ENCODE peak calls at places on chromosome 6, in five cellular contexts. K, L, B, D and G are unnamed samples.
A peak's percentile ranks its signal among the peaks of the same experiment; 100 is the strongest.

GRCh38 chr6:66948106-66948505 is 1241.1 kb upstream of the EYS start:
- DNase-seq in B (no peak), K (no peak), L (peak; percentile 48), D (no peak), G (no peak)

GRCh38 chr6:4180653-4181255 is 45.4 kb upstream of the ECI2 start:
- DNase-seq in L (peak; percentile 50), K (no peak), B (no peak), D (no peak), G (no peak)

GRCh38 chr6:169490830-169491229 is 211.0 kb downstream of the WDR27 start:
- DNase-seq in K (no peak), D (no peak), L (no peak), B (no peak), G (no peak)

GRCh38 chr6:168157272-168158007 is 78.4 kb upstream of the FRMD1 start:
- DNase-seq in L (peak; percentile 51), K (no peak), D (peak; percentile 68), B (no peak), G (no peak)

GRCh38 chr6:143271024-143271423 is 179.5 kb downstream of the ADAT2 start:
- DNase-seq in K (no peak), D (no peak), B (no peak), L (peak; percentile 86), G (peak; percentile 27)

GRCh38 chr6:131275273-131275672 is 140.0 kb downstream of the AKAP7 start:
- DNase-seq in D (no peak), L (no peak), B (no peak), K (no peak), G (no peak)

GRCh38 chr6:37025621-37026466 is 20.4 kb downstream of the FGD2 start:
- DNase-seq in B (no peak), D (no peak), K (no peak), L (no peak), G (no peak)

GRCh38 chr6:163384510-163384909 is 30.0 kb upstream of the QKI start:
- DNase-seq in D (no peak), B (no peak), K (peak; percentile 59), L (no peak), G (no peak)

GRCh38 chr6:15322781-15323536 is 77.1 kb downstream of the JARID2 start:
- DNase-seq in D (no peak), K (no peak), B (no peak), L (peak; percentile 51), G (no peak)

GRCh38 chr6:26223677-26224546 is 136.7 kb downstream of the HFE start:
- DNase-seq in L (peak; percentile 98), K (no peak), D (no peak), B (no peak), G (peak; percentile 62)

GRCh38 chr6:112886415-112886814 is 539.3 kb downstream of the RFPL4B start:
- DNase-seq in L (no peak), K (no peak), D (no peak), B (no peak), G (no peak)

GRCh38 chr6:73006161-73006560 is 219.1 kb downstream of the KHDC1L start:
- DNase-seq in K (no peak), L (peak; percentile 35), B (no peak), D (no peak), G (no peak)

GRCh38 chr6:124056884-124057283 is 253.2 kb downstream of the NKAIN2 start:
- DNase-seq in B (no peak), L (no peak), K (no peak), D (peak; percentile 86), G (no peak)

GRCh38 chr6:3848380-3848779 is 793 bp upstream of the FAM50B start:
- DNase-seq in K (no peak), B (no peak), L (no peak), D (no peak), G (no peak)

GRCh38 chr6:97133071-97133470 is 149.9 kb downstream of the MMS22L start:
- DNase-seq in L (no peak), K (no peak), B (no peak), D (peak; percentile 0), G (no peak)

GRCh38 chr6:165617528-165617927 is 45.5 kb downstream of the PDE10A start:
- DNase-seq in K (no peak), B (no peak), D (no peak), L (no peak), G (no peak)

GRCh38 chr6:43669050-43669921 is 18.3 kb downstream of the MRPS18A start:
- DNase-seq in B (peak; percentile 33), K (no peak), D (no peak), L (peak; percentile 23), G (peak; percentile 73)

GRCh38 chr6:89669002-89669401 is 30.5 kb upstream of the LYRM2 start:
- DNase-seq in B (no peak), D (no peak), K (no peak), L (no peak), G (peak; percentile 33)